ENCODE peak calls at places on chromosomes 5 and 9, in nine cellular contexts. One of them, this sample, is unnamed.

GRCh38 chr5:73155541-73156222 is 17.3 kb upstream of the TMEM174 start:
- DNase-seq in NCI-H510A: no peak
- DNase-seq in RWPE1: no peak
- DNase-seq in EL: no peak
- DNase-seq in hepatic stellate cell: no peak
- DNase-seq in A549: no peak
- DNase-seq in fibroblast of the conjunctiva: no peak
- DNase-seq in NAMALWA: no peak
- DNase-seq in stomach: no peak
- DNase-seq in this sample: no peak

GRCh38 chr9:121946465-121946864 is 146.6 kb downstream of the TTLL11 start:
- DNase-seq in fibroblast of the conjunctiva: no peak
- DNase-seq in hepatic stellate cell: no peak
- DNase-seq in A549: no peak
- DNase-seq in stomach: no peak
- DNase-seq in NAMALWA: peak; percentile 81
- DNase-seq in EL: no peak
- DNase-seq in NCI-H510A: no peak
- DNase-seq in RWPE1: no peak
- DNase-seq in this sample: no peak

GRCh38 chr5:67196537-67197059 is at the start of gene CD180:
- DNase-seq in EL: no peak
- DNase-seq in NAMALWA: peak; percentile 63
- DNase-seq in fibroblast of the conjunctiva: no peak
- DNase-seq in RWPE1: no peak
- DNase-seq in hepatic stellate cell: no peak
- DNase-seq in NCI-H510A: no peak
- DNase-seq in stomach: no peak
- DNase-seq in A549: no peak
- DNase-seq in this sample: peak; percentile 20

GRCh38 chr9:18907927-18908625 is 124.9 kb downstream of the SAXO1 start:
- DNase-seq in A549: no peak
- DNase-seq in fibroblast of the conjunctiva: no peak
- DNase-seq in NAMALWA: no peak
- DNase-seq in EL: no peak
- DNase-seq in hepatic stellate cell: no peak
- DNase-seq in stomach: no peak
- DNase-seq in NCI-H510A: no peak
- DNase-seq in RWPE1: no peak
- DNase-seq in this sample: no peak

GRCh38 chr9:84822589-84823233 is 153.2 kb downstream of the NTRK2 start:
- DNase-seq in NCI-H510A: no peak
- DNase-seq in NAMALWA: no peak
- DNase-seq in hepatic stellate cell: no peak
- DNase-seq in fibroblast of the conjunctiva: no peak
- DNase-seq in EL: no peak
- DNase-seq in RWPE1: no peak
- DNase-seq in A549: no peak
- DNase-seq in stomach: no peak
- DNase-seq in this sample: no peak

GRCh38 chr5:72511371-72512178 is 4.4 kb upstream of the ZNF366 start:
- DNase-seq in hepatic stellate cell: no peak
- DNase-seq in stomach: no peak
- DNase-seq in RWPE1: peak; percentile 22
- DNase-seq in NCI-H510A: no peak
- DNase-seq in fibroblast of the conjunctiva: no peak
- DNase-seq in A549: no peak
- DNase-seq in EL: peak; percentile 64
- DNase-seq in NAMALWA: no peak
- DNase-seq in this sample: no peak

GRCh38 chr9:20805766-20806165 is 121.7 kb downstream of the FOCAD start:
- DNase-seq in A549: no peak
- DNase-seq in stomach: no peak
- DNase-seq in NAMALWA: no peak
- DNase-seq in NCI-H510A: no peak
- DNase-seq in fibroblast of the conjunctiva: no peak
- DNase-seq in hepatic stellate cell: no peak
- DNase-seq in EL: no peak
- DNase-seq in RWPE1: no peak
- DNase-seq in this sample: no peak

GRCh38 chr5:64015824-64016223 is 53.6 kb upstream of the HTR1A start:
- DNase-seq in hepatic stellate cell: no peak
- DNase-seq in fibroblast of the conjunctiva: no peak
- DNase-seq in RWPE1: no peak
- DNase-seq in NAMALWA: no peak
- DNase-seq in stomach: no peak
- DNase-seq in NCI-H510A: no peak
- DNase-seq in A549: no peak
- DNase-seq in EL: no peak
- DNase-seq in this sample: no peak

GRCh38 chr5:143050183-143050582 is 280.0 kb downstream of the ARHGAP26 start:
- DNase-seq in stomach: no peak
- DNase-seq in fibroblast of the conjunctiva: no peak
- DNase-seq in A549: no peak
- DNase-seq in EL: no peak
- DNase-seq in NCI-H510A: no peak
- DNase-seq in RWPE1: no peak
- DNase-seq in hepatic stellate cell: no peak
- DNase-seq in NAMALWA: no peak
- DNase-seq in this sample: no peak

GRCh38 chr5:10509593-10509992 is 54.3 kb upstream of the ANKRD33B start:
- DNase-seq in A549: no peak
- DNase-seq in fibroblast of the conjunctiva: no peak
- DNase-seq in stomach: no peak
- DNase-seq in NCI-H510A: no peak
- DNase-seq in NAMALWA: no peak
- DNase-seq in RWPE1: no peak
- DNase-seq in hepatic stellate cell: no peak
- DNase-seq in EL: no peak
- DNase-seq in this sample: no peak

GRCh38 chr9:132167192-132167591 is 5.3 kb downstream of the NTNG2 start:
- DNase-seq in NCI-H510A: peak; percentile 33
- DNase-seq in hepatic stellate cell: no peak
- DNase-seq in fibroblast of the conjunctiva: no peak
- DNase-seq in A549: no peak
- DNase-seq in EL: no peak
- DNase-seq in NAMALWA: no peak
- DNase-seq in stomach: no peak
- DNase-seq in RWPE1: no peak
- DNase-seq in this sample: no peak

GRCh38 chr5:67770431-67771025 is 445.0 kb upstream of the PIK3R1 start:
- DNase-seq in RWPE1: no peak
- DNase-seq in NAMALWA: no peak
- DNase-seq in EL: no peak
- DNase-seq in NCI-H510A: no peak
- DNase-seq in stomach: no peak
- DNase-seq in hepatic stellate cell: no peak
- DNase-seq in A549: peak; percentile 1
- DNase-seq in fibroblast of the conjunctiva: no peak
- DNase-seq in this sample: no peak

GRCh38 chr9:37149646-37150308 is 29.4 kb downstream of the ZCCHC7 start:
- DNase-seq in fibroblast of the conjunctiva: no peak
- DNase-seq in NCI-H510A: no peak
- DNase-seq in hepatic stellate cell: no peak
- DNase-seq in A549: no peak
- DNase-seq in RWPE1: no peak
- DNase-seq in EL: no peak
- DNase-seq in stomach: no peak
- DNase-seq in NAMALWA: no peak
- DNase-seq in this sample: no peak

This sample was measured in astrocyte of the cerebellum.